ENCODE peak calls at places on chromosomes 4 and X, in seven cellular contexts. One of them, this sample, is unnamed.

GRCh38 chr4:159272341-159273125 is 169.7 kb downstream of the RAPGEF2 start:
- DNase-seq in tibial nerve: no peak
- DNase-seq in transverse colon: no peak
- DNase-seq in A549: no peak
- DNase-seq in H1: no peak
- DNase-seq in sigmoid colon: no peak
- DNase-seq in suprapubic skin: no peak
- DNase-seq in this sample: no peak

GRCh38 chr4:8832130-8832930 is 39.3 kb downstream of the HMX1 start:
- DNase-seq in tibial nerve: no peak
- DNase-seq in transverse colon: peak; percentile 1
- DNase-seq in A549: no peak
- DNase-seq in H1: no peak
- DNase-seq in sigmoid colon: peak; percentile 40
- DNase-seq in suprapubic skin: peak; percentile 40
- DNase-seq in this sample: peak; percentile 0

GRCh38 chrX:136822337-136823095 is 41.8 kb upstream of the ARHGEF6 start:
- DNase-seq in tibial nerve: no peak
- DNase-seq in transverse colon: no peak
- DNase-seq in A549: no peak
- DNase-seq in H1: no peak
- DNase-seq in sigmoid colon: no peak
- DNase-seq in suprapubic skin: no peak
- DNase-seq in this sample: no peak

GRCh38 chr4:87875187-87875586 is 42.4 kb downstream of the MEPE start:
- DNase-seq in tibial nerve: no peak
- DNase-seq in transverse colon: no peak
- DNase-seq in A549: no peak
- DNase-seq in H1: no peak
- DNase-seq in sigmoid colon: no peak
- DNase-seq in suprapubic skin: no peak
- DNase-seq in this sample: no peak

GRCh38 chrX:45743906-45744625 is 543.4 kb upstream of the DIPK2B start:
- DNase-seq in tibial nerve: no peak
- DNase-seq in transverse colon: no peak
- DNase-seq in A549: no peak
- DNase-seq in H1: no peak
- DNase-seq in sigmoid colon: no peak
- DNase-seq in suprapubic skin: no peak
- DNase-seq in this sample: no peak

GRCh38 chrX:39261446-39262147 is 460.3 kb downstream of the MID1IP1 start:
- DNase-seq in tibial nerve: peak; percentile 7
- DNase-seq in transverse colon: no peak
- DNase-seq in A549: peak; percentile 26
- DNase-seq in H1: no peak
- DNase-seq in sigmoid colon: no peak
- DNase-seq in suprapubic skin: no peak
- DNase-seq in this sample: no peak

GRCh38 chr4:10296730-10297129 is 160.5 kb downstream of the ZNF518B start:
- DNase-seq in tibial nerve: no peak
- DNase-seq in transverse colon: no peak
- DNase-seq in A549: no peak
- DNase-seq in H1: no peak
- DNase-seq in sigmoid colon: no peak
- DNase-seq in suprapubic skin: no peak
- DNase-seq in this sample: no peak

GRCh38 chrX:135463937-135464336 is 42.2 kb downstream of the SMIM10L2A start:
- DNase-seq in tibial nerve: no peak
- DNase-seq in transverse colon: no peak
- DNase-seq in A549: peak; percentile 6
- DNase-seq in H1: no peak
- DNase-seq in sigmoid colon: no peak
- DNase-seq in suprapubic skin: no peak
- DNase-seq in this sample: no peak

GRCh38 chr4:31557444-31557843 is 837.3 kb downstream of the PCDH7 start:
- DNase-seq in tibial nerve: no peak
- DNase-seq in transverse colon: no peak
- DNase-seq in A549: peak; percentile 18
- DNase-seq in H1: no peak
- DNase-seq in sigmoid colon: no peak
- DNase-seq in suprapubic skin: no peak
- DNase-seq in this sample: no peak

GRCh38 chr4:94577136-94577535 is 125.4 kb downstream of the PDLIM5 start:
- DNase-seq in tibial nerve: peak; percentile 28
- DNase-seq in transverse colon: peak; percentile 15
- DNase-seq in A549: no peak
- DNase-seq in H1: no peak
- DNase-seq in sigmoid colon: peak; percentile 71
- DNase-seq in suprapubic skin: no peak
- DNase-seq in this sample: peak; percentile 49

GRCh38 chr4:182185491-182185890 is 57.7 kb upstream of the TENM3 start:
- DNase-seq in tibial nerve: no peak
- DNase-seq in transverse colon: no peak
- DNase-seq in A549: no peak
- DNase-seq in H1: no peak
- DNase-seq in sigmoid colon: no peak
- DNase-seq in suprapubic skin: no peak
- DNase-seq in this sample: no peak

GRCh38 chr4:147958057-147958456 is 226.2 kb downstream of the ARHGAP10 start:
- DNase-seq in tibial nerve: no peak
- DNase-seq in transverse colon: no peak
- DNase-seq in A549: no peak
- DNase-seq in H1: no peak
- DNase-seq in sigmoid colon: no peak
- DNase-seq in suprapubic skin: no peak
- DNase-seq in this sample: no peak

GRCh38 chr4:127781303-127782024 is 658 bp upstream of the HSPA4L start:
- DNase-seq in tibial nerve: peak; percentile 18
- DNase-seq in transverse colon: peak; percentile 49
- DNase-seq in A549: no peak
- DNase-seq in H1: no peak
- DNase-seq in sigmoid colon: peak; percentile 77
- DNase-seq in suprapubic skin: peak; percentile 59
- DNase-seq in this sample: peak; percentile 30

GRCh38 chr4:188707036-188707435 is 567.8 kb downstream of the TRIML1 start:
- DNase-seq in tibial nerve: peak; percentile 29
- DNase-seq in transverse colon: no peak
- DNase-seq in A549: no peak
- DNase-seq in H1: no peak
- DNase-seq in sigmoid colon: no peak
- DNase-seq in suprapubic skin: no peak
- DNase-seq in this sample: no peak

GRCh38 chr4:108377021-108377420 is 208.3 kb upstream of the LEF1 start:
- DNase-seq in tibial nerve: no peak
- DNase-seq in transverse colon: no peak
- DNase-seq in A549: no peak
- DNase-seq in H1: no peak
- DNase-seq in sigmoid colon: no peak
- DNase-seq in suprapubic skin: no peak
- DNase-seq in this sample: no peak

DNA sequence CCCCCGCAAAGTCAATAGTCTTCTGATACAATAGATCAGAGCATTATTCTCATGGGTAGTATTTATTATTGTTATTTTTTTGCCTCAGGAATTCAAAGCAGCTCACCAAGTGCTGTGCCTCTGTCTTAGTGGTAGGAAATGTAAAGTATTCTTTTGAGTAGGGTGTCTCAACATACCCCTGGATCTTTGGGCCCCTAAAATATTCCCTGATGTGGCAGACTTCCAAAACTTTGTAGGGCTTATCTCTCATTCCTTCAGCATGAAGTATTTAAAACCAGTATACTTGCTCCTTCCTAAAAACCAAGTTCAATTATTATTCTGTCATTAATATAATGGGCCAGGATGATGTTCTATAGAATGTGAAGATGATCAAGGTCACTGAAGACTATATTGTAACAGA is 115.3 kb upstream of the ZNF827 start:
- DNase-seq in tibial nerve: no peak
- DNase-seq in transverse colon: no peak
- DNase-seq in A549: no peak
- DNase-seq in H1: no peak
- DNase-seq in sigmoid colon: no peak
- DNase-seq in suprapubic skin: no peak
- DNase-seq in this sample: no peak
- TF ChIP-seq POLR2A in tibial nerve: no peak
- TF ChIP-seq POLR2A in transverse colon: no peak
- TF ChIP-seq POLR2A in A549: no peak
- TF ChIP-seq POLR2A in H1: no peak
- TF ChIP-seq POLR2A in sigmoid colon: no peak
- TF ChIP-seq POLR2A in suprapubic skin: no peak
- TF ChIP-seq POLR2A in this sample: no peak

DNA sequence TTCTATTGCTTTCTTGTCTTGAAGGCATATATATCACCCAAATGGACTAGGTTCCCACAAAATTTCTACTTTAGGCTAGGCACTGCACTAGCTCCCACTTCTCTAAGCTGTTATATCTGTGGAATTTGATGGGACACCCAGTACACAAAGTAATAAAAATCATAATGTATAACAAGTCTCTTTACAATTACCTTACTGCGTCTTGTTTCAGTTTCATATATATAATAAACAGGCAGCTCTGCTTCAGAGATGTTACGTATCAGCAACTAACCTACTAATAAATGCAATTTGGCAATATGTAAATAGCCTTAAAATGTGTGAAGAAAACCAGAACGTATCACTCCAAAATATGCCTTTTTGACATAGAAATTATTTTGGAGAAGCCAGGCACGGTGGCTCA is 42.0 kb upstream of the UGDH start:
- DNase-seq in tibial nerve: no peak
- DNase-seq in transverse colon: no peak
- DNase-seq in A549: no peak
- DNase-seq in H1: no peak
- DNase-seq in sigmoid colon: no peak
- DNase-seq in suprapubic skin: no peak
- DNase-seq in this sample: no peak
- H3K4me3 ChIP-seq in tibial nerve: no peak overlapping the region
- H3K4me3 ChIP-seq in transverse colon: no peak overlapping the region
- H3K4me3 ChIP-seq in A549: no peak overlapping the region
- H3K4me3 ChIP-seq in H1: no peak overlapping the region
- H3K4me3 ChIP-seq in sigmoid colon: no peak overlapping the region
- H3K4me3 ChIP-seq in suprapubic skin: no peak overlapping the region
- H3K4me3 ChIP-seq in this sample: no peak overlapping the region

GRCh38 chr4:116531870-116532269 is 553.5 kb downstream of the TRAM1L1 start:
- DNase-seq in tibial nerve: no peak
- DNase-seq in transverse colon: no peak
- DNase-seq in A549: no peak
- DNase-seq in H1: no peak
- DNase-seq in sigmoid colon: no peak
- DNase-seq in suprapubic skin: no peak
- DNase-seq in this sample: no peak

GRCh38 chr4:116539744-116540143 is 545.6 kb downstream of the TRAM1L1 start:
- DNase-seq in tibial nerve: no peak
- DNase-seq in transverse colon: no peak
- DNase-seq in A549: no peak
- DNase-seq in H1: no peak
- DNase-seq in sigmoid colon: no peak
- DNase-seq in suprapubic skin: no peak
- DNase-seq in this sample: no peak

DNA sequence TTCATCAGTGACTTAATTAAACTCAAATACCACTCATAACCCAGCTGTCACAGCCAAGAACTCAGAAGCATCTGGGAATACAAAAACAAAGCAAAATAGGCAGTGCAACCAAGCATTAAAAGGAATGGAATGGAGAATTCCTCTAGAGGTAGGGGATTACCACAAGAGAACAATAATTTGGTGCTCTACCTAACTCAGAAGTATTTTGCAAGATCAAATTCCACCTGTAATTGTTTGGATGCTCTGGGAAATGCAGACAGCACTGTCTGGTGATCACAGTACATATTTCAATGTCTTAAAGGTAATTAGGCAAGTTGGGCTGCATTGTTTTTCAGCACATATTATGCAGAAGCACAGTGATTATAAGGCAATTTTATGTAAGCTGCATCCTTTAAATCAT is 547.5 kb downstream of the TRAM1L1 start:
- DNase-seq in tibial nerve: no peak
- DNase-seq in transverse colon: no peak
- DNase-seq in A549: no peak
- DNase-seq in H1: no peak
- DNase-seq in sigmoid colon: no peak
- DNase-seq in suprapubic skin: no peak
- DNase-seq in this sample: no peak
- TF ChIP-seq EP300 in tibial nerve: no peak
- TF ChIP-seq EP300 in transverse colon: no peak
- TF ChIP-seq EP300 in A549: no peak
- TF ChIP-seq EP300 in H1: no peak
- TF ChIP-seq EP300 in sigmoid colon: no peak
- TF ChIP-seq EP300 in suprapubic skin: no peak
- TF ChIP-seq EP300 in this sample: no peak

GRCh38 chrX:85995641-85996040 is 51.7 kb downstream of the CHM start:
- DNase-seq in tibial nerve: no peak
- DNase-seq in transverse colon: no peak
- DNase-seq in A549: no peak
- DNase-seq in H1: no peak
- DNase-seq in sigmoid colon: no peak
- DNase-seq in suprapubic skin: no peak
- DNase-seq in this sample: no peak
- TF ChIP-seq POLR2A in tibial nerve: no peak
- TF ChIP-seq POLR2A in transverse colon: no peak
- TF ChIP-seq POLR2A in A549: no peak
- TF ChIP-seq POLR2A in H1: no peak
- TF ChIP-seq POLR2A in sigmoid colon: no peak
- TF ChIP-seq POLR2A in suprapubic skin: no peak
- TF ChIP-seq POLR2A in this sample: no peak

DNA sequence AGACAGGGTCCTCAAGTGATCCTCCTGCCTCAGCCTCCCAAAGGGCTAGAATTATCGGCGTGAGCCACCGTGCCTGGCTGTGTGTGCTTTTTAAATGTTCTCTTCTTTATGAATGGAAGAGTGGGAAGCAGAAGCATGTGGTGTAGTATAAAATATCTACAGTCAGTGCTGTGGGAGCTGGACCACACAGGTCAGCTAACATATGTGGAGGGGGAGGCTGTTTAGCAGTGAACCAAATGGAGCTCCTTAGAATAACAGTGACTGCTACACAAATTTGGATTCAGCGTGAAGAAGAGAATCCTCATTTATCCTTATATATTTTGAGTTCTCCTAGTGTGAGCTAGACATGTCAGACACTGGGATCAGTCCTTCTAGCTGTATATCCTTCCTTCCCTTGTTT is 3.2 kb downstream of the SNX25 start:
- DNase-seq in tibial nerve: no peak
- DNase-seq in transverse colon: no peak
- DNase-seq in A549: no peak
- DNase-seq in H1: no peak
- DNase-seq in sigmoid colon: no peak
- DNase-seq in suprapubic skin: no peak
- DNase-seq in this sample: no peak
- H3K4me3 ChIP-seq in tibial nerve: no peak overlapping the region
- H3K4me3 ChIP-seq in transverse colon: no peak overlapping the region
- H3K4me3 ChIP-seq in A549: no peak overlapping the region
- H3K4me3 ChIP-seq in H1: no peak overlapping the region
- H3K4me3 ChIP-seq in sigmoid colon: no peak overlapping the region
- H3K4me3 ChIP-seq in suprapubic skin: no peak overlapping the region
- H3K4me3 ChIP-seq in this sample: no peak overlapping the region

DNA sequence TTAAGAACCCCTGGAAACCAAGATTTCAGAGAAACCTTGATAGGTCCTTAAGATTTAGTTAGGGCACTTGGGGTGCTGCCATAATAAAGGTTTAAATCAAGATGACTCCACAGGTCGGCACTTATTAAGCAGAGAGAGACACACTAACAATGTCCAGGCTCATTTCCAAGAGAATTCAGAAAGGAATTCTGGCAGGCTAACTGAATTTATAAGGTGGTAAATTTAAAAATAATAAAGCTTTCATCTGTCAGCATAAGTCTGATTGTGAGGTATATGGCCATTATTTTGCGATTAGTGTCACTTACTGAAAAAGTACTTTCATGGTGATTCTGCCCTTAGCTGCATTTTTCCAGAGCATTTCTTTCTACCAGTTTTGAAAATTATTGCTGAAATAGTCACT is 472.7 kb downstream of the ARAP2 start:
- DNase-seq in tibial nerve: no peak
- DNase-seq in transverse colon: no peak
- DNase-seq in A549: no peak
- DNase-seq in H1: no peak
- DNase-seq in sigmoid colon: no peak
- DNase-seq in suprapubic skin: no peak
- DNase-seq in this sample: no peak
- TF ChIP-seq EP300 in tibial nerve: no peak
- TF ChIP-seq EP300 in transverse colon: no peak
- TF ChIP-seq EP300 in A549: no peak
- TF ChIP-seq EP300 in H1: no peak
- TF ChIP-seq EP300 in sigmoid colon: no peak
- TF ChIP-seq EP300 in suprapubic skin: no peak
- TF ChIP-seq EP300 in this sample: no peak